ENCODE peak calls at places on chromosome 20, in four cellular contexts. Q is astrocyte of the spinal cord, E is coronary artery, H is HCT116. V is an unnamed sample.

GRCh38 chr20:41182296-41183212 is 45.2 kb downstream of the PLCG1 start:
- DNase-seq in Q (no peak), E (peak), H (no peak), V (peak)

GRCh38 chr20:63738687-63739128 is 868 bp upstream of the SLC2A4RG start:
- DNase-seq in Q (peak), E (no peak), H (no peak), V (no peak)

GRCh38 chr20:24478584-24478983 is 9.2 kb downstream of the SYNDIG1 start:
- DNase-seq in Q (no peak), E (no peak), H (no peak), V (no peak)

GRCh38 chr20:62921119-62921687 is 5.1 kb downstream of the DIDO1 start:
- DNase-seq in Q (peak), E (no peak), H (peak), V (no peak)

GRCh38 chr20:46004813-46005505 is 3.7 kb upstream of the MMP9 start:
- DNase-seq in Q (no peak), E (no peak), H (no peak), V (no peak)

GRCh38 chr20:32456869-32457421 is 98.8 kb downstream of the ASXL1 start:
- DNase-seq in Q (peak), E (no peak), H (no peak), V (peak)

GRCh38 chr20:9440891-9441290 is 73.5 kb upstream of the LAMP5 start:
- DNase-seq in Q (no peak), E (no peak), H (no peak), V (no peak)

GRCh38 chr20:52896348-52896747 is 75.8 kb upstream of the TSHZ2 start:
- DNase-seq in Q (no peak), E (no peak), H (no peak), V (no peak)

GRCh38 chr20:59698598-59698997 is 94.3 kb downstream of the PHACTR3 start:
- DNase-seq in Q (no peak), E (no peak), H (no peak), V (no peak)

GRCh38 chr20:38246357-38247165 is 14.0 kb downstream of the KIAA1755 start:
- DNase-seq in Q (no peak), E (no peak), H (no peak), V (no peak)

GRCh38 chr20:53142651-53143177 is 170.6 kb downstream of the TSHZ2 start:
- DNase-seq in Q (no peak), E (no peak), H (no peak), V (no peak)

GRCh38 chr20:31602779-31603441 is 2.2 kb upstream of the ID1 start:
- DNase-seq in Q (peak), E (no peak), H (peak), V (no peak)

GRCh38 chr20:53967527-53967926 is 102.9 kb downstream of the BCAS1 start:
- DNase-seq in Q (no peak), E (no peak), H (no peak), V (no peak)

GRCh38 chr20:33516882-33517281 is 27.0 kb downstream of the CBFA2T2 start:
- DNase-seq in Q (peak), E (no peak), H (no peak), V (no peak)

GRCh38 chr20:17969884-17970409 is 1.1 kb downstream of the MGME1 start:
- DNase-seq in Q (peak), E (no peak), H (no peak), V (no peak)

GRCh38 chr20:32112862-32113261 is 3.3 kb downstream of the TM9SF4 start:
- DNase-seq in Q (no peak), E (no peak), H (no peak), V (no peak)

GRCh38 chr20:51569815-51570741 is 27.6 kb upstream of the NFATC2 start:
- DNase-seq in Q (no peak), E (no peak), H (no peak), V (no peak)

GRCh38 chr20:46720019-46720418 is 10.6 kb downstream of the SLC2A10 start:
- DNase-seq in Q (no peak), E (no peak), H (no peak), V (no peak)

GRCh38 chr20:42313704-42314103 is 695.5 kb upstream of the CHD6 start:
- DNase-seq in Q (no peak), E (no peak), H (no peak), V (no peak)

V was measured in osteocyte.